ENCODE peak calls at places on chromosomes 7 and 10, in five cellular contexts. J is Calu3, R is endothelial cell, D is NCI-H1105, E is GM12865. T is an unnamed sample.

GRCh38 chr10:29395409-29395808 is 106.5 kb downstream of the LYZL1 start:
- DNase-seq in R (no peak), J (no peak), E (no peak), D (no peak), T (no peak)

GRCh38 chr7:74092321-74092963 is 8.8 kb downstream of the LIMK1 start:
- DNase-seq in J (no peak), R (no peak), D (no peak), E (peak; percentile 72), T (no peak)

GRCh38 chr10:22737587-22737986 is 23.2 kb upstream of the PIP4K2A start:
- DNase-seq in J (no peak), R (no peak), E (no peak), D (no peak), T (no peak)

GRCh38 chr7:134128829-134129228 is 1.7 kb downstream of the LRGUK start:
- DNase-seq in E (no peak), D (no peak), J (no peak), R (no peak), T (no peak)

GRCh38 chr7:114944742-114945625 is 23.1 kb downstream of the MDFIC start:
- DNase-seq in D (no peak), R (no peak), J (no peak), E (no peak), T (no peak)

GRCh38 chr10:121662945-121663917 is 65.0 kb upstream of the FGFR2 start:
- DNase-seq in J (no peak), D (no peak), R (peak; percentile 72), E (peak; percentile 6), T (peak; percentile 79)

GRCh38 chr7:66182920-66183319 is 22.2 kb upstream of the TPST1 start:
- DNase-seq in R (no peak), J (no peak), E (no peak), D (no peak), T (no peak)

GRCh38 chr7:44615149-44615611 is 8.8 kb downstream of the OGDH start:
- DNase-seq in J (no peak), R (no peak), D (no peak), E (no peak), T (no peak)

GRCh38 chr7:126791306-126791705 is 461.4 kb downstream of the GRM8 start:
- DNase-seq in E (no peak), R (no peak), J (no peak), D (no peak), T (no peak)

GRCh38 chr10:46169736-46170135 is 117.1 kb upstream of the ANTXRL start:
- DNase-seq in D (no peak), E (no peak), J (no peak), R (no peak), T (no peak)

GRCh38 chr7:48424731-48425130 is 253.5 kb downstream of the ABCA13 start:
- DNase-seq in R (peak; percentile 12), J (peak; percentile 40), E (peak; percentile 39), D (no peak), T (peak; percentile 9)

GRCh38 chr10:69043931-69044531 is 43.9 kb upstream of the SRGN start:
- DNase-seq in D (no peak), R (no peak), E (peak; percentile 88), J (no peak), T (no peak)

GRCh38 chr7:155172141-155172540 is 102.0 kb downstream of the HTR5A start:
- DNase-seq in J (no peak), R (no peak), D (no peak), E (no peak), T (no peak)

GRCh38 chr7:4043988-4044387 is 638.1 kb upstream of the FOXK1 start:
- DNase-seq in R (no peak), E (no peak), D (no peak), J (no peak), T (no peak)

T was measured in HEK293T.